ENCODE peak calls at places on chromosome 20, in ten cellular contexts. One of them, this sample, is unnamed.

GRCh38 chr20:57650756-57651483 is 30.7 kb upstream of the ZBP1 start:
- DNase-seq in small intestine: no peak
- DNase-seq in sciatic nerve: peak; percentile 46
- DNase-seq in fibroblast of villous mesenchyme: no peak
- DNase-seq in amniotic epithelial cell: no peak
- DNase-seq in NCI-H69: no peak
- DNase-seq in A673: no peak
- DNase-seq in left cardiac atrium: no peak
- DNase-seq in sigmoid colon: no peak
- DNase-seq in activated T-helper 9 cell treated with anti-CD3 and anti-CD28 coated beads, Interleukin-2, amount 50 U/mL, for 16 hours: no peak
- DNase-seq in this sample: no peak

GRCh38 chr20:57082546-57082945 is 183.9 kb downstream of the BMP7 start:
- DNase-seq in activated T-helper 9 cell treated with anti-CD3 and anti-CD28 coated beads, Interleukin-2, amount 50 U/mL, for 16 hours: no peak
- DNase-seq in fibroblast of villous mesenchyme: no peak
- DNase-seq in sciatic nerve: no peak
- DNase-seq in sigmoid colon: no peak
- DNase-seq in amniotic epithelial cell: no peak
- DNase-seq in left cardiac atrium: no peak
- DNase-seq in A673: no peak
- DNase-seq in small intestine: no peak
- DNase-seq in NCI-H69: no peak
- DNase-seq in this sample: no peak

GRCh38 chr20:60808003-60808402 is 444.1 kb upstream of the CDH4 start:
- DNase-seq in A673: no peak
- DNase-seq in small intestine: no peak
- DNase-seq in sciatic nerve: no peak
- DNase-seq in NCI-H69: no peak
- DNase-seq in fibroblast of villous mesenchyme: no peak
- DNase-seq in activated T-helper 9 cell treated with anti-CD3 and anti-CD28 coated beads, Interleukin-2, amount 50 U/mL, for 16 hours: no peak
- DNase-seq in left cardiac atrium: no peak
- DNase-seq in sigmoid colon: no peak
- DNase-seq in amniotic epithelial cell: no peak
- DNase-seq in this sample: no peak

GRCh38 chr20:3479025-3479424 is 8.2 kb downstream of the ATRN start:
- DNase-seq in fibroblast of villous mesenchyme: no peak
- DNase-seq in activated T-helper 9 cell treated with anti-CD3 and anti-CD28 coated beads, Interleukin-2, amount 50 U/mL, for 16 hours: no peak
- DNase-seq in sciatic nerve: no peak
- DNase-seq in amniotic epithelial cell: no peak
- DNase-seq in A673: no peak
- DNase-seq in NCI-H69: no peak
- DNase-seq in left cardiac atrium: no peak
- DNase-seq in sigmoid colon: no peak
- DNase-seq in small intestine: peak; percentile 56
- DNase-seq in this sample: no peak

GRCh38 chr20:47276856-47277541 is 79.5 kb downstream of the ZMYND8 start:
- DNase-seq in A673: no peak
- DNase-seq in amniotic epithelial cell: peak; percentile 80
- DNase-seq in left cardiac atrium: peak; percentile 68
- DNase-seq in NCI-H69: peak; percentile 3
- DNase-seq in activated T-helper 9 cell treated with anti-CD3 and anti-CD28 coated beads, Interleukin-2, amount 50 U/mL, for 16 hours: no peak
- DNase-seq in sigmoid colon: peak; percentile 76
- DNase-seq in small intestine: no peak
- DNase-seq in fibroblast of villous mesenchyme: peak; percentile 69
- DNase-seq in sciatic nerve: peak; percentile 68
- DNase-seq in this sample: peak; percentile 63

GRCh38 chr20:33209789-33210188 is 7.4 kb upstream of the BPIFA3 start:
- DNase-seq in NCI-H69: no peak
- DNase-seq in amniotic epithelial cell: peak; percentile 45
- DNase-seq in sigmoid colon: no peak
- DNase-seq in activated T-helper 9 cell treated with anti-CD3 and anti-CD28 coated beads, Interleukin-2, amount 50 U/mL, for 16 hours: peak; percentile 6
- DNase-seq in A673: peak; percentile 70
- DNase-seq in sciatic nerve: peak; percentile 84
- DNase-seq in left cardiac atrium: peak; percentile 71
- DNase-seq in small intestine: peak; percentile 55
- DNase-seq in fibroblast of villous mesenchyme: peak; percentile 63
- DNase-seq in this sample: peak; percentile 53

GRCh38 chr20:51811040-51811351 is 8.7 kb upstream of the SALL4 start:
- DNase-seq in left cardiac atrium: no peak
- DNase-seq in sciatic nerve: no peak
- DNase-seq in sigmoid colon: no peak
- DNase-seq in NCI-H69: peak; percentile 15
- DNase-seq in small intestine: no peak
- DNase-seq in amniotic epithelial cell: peak; percentile 89
- DNase-seq in activated T-helper 9 cell treated with anti-CD3 and anti-CD28 coated beads, Interleukin-2, amount 50 U/mL, for 16 hours: no peak
- DNase-seq in fibroblast of villous mesenchyme: peak; percentile 92
- DNase-seq in A673: no peak
- DNase-seq in this sample: peak; percentile 97

GRCh38 chr20:43364001-43364400 is 93.7 kb upstream of the SRSF6 start:
- DNase-seq in amniotic epithelial cell: no peak
- DNase-seq in sigmoid colon: no peak
- DNase-seq in NCI-H69: no peak
- DNase-seq in left cardiac atrium: no peak
- DNase-seq in A673: no peak
- DNase-seq in sciatic nerve: no peak
- DNase-seq in activated T-helper 9 cell treated with anti-CD3 and anti-CD28 coated beads, Interleukin-2, amount 50 U/mL, for 16 hours: no peak
- DNase-seq in fibroblast of villous mesenchyme: no peak
- DNase-seq in small intestine: no peak
- DNase-seq in this sample: no peak

GRCh38 chr20:61185841-61186601 is 66.0 kb upstream of the CDH4 start:
- DNase-seq in amniotic epithelial cell: peak; percentile 98
- DNase-seq in sigmoid colon: no peak
- DNase-seq in sciatic nerve: no peak
- DNase-seq in activated T-helper 9 cell treated with anti-CD3 and anti-CD28 coated beads, Interleukin-2, amount 50 U/mL, for 16 hours: no peak
- DNase-seq in NCI-H69: no peak
- DNase-seq in small intestine: no peak
- DNase-seq in A673: peak; percentile 71
- DNase-seq in fibroblast of villous mesenchyme: peak; percentile 95
- DNase-seq in left cardiac atrium: no peak
- DNase-seq in this sample: peak; percentile 95

GRCh38 chr20:61959301-61959700 is 106.4 kb downstream of the TAF4 start:
- DNase-seq in fibroblast of villous mesenchyme: no peak
- DNase-seq in NCI-H69: no peak
- DNase-seq in left cardiac atrium: no peak
- DNase-seq in sciatic nerve: no peak
- DNase-seq in activated T-helper 9 cell treated with anti-CD3 and anti-CD28 coated beads, Interleukin-2, amount 50 U/mL, for 16 hours: no peak
- DNase-seq in amniotic epithelial cell: peak; percentile 3
- DNase-seq in sigmoid colon: peak; percentile 29
- DNase-seq in A673: peak; percentile 45
- DNase-seq in small intestine: no peak
- DNase-seq in this sample: peak; percentile 15

GRCh38 chr20:16942702-16943101 is 194.5 kb downstream of the OTOR start:
- DNase-seq in NCI-H69: no peak
- DNase-seq in small intestine: no peak
- DNase-seq in amniotic epithelial cell: peak; percentile 57
- DNase-seq in left cardiac atrium: no peak
- DNase-seq in sciatic nerve: no peak
- DNase-seq in fibroblast of villous mesenchyme: peak; percentile 2
- DNase-seq in A673: peak; percentile 34
- DNase-seq in activated T-helper 9 cell treated with anti-CD3 and anti-CD28 coated beads, Interleukin-2, amount 50 U/mL, for 16 hours: no peak
- DNase-seq in sigmoid colon: no peak
- DNase-seq in this sample: peak; percentile 74

GRCh38 chr20:9068232-9068781 is 580 bp upstream of the PLCB4 start:
- DNase-seq in sciatic nerve: peak; percentile 69
- DNase-seq in activated T-helper 9 cell treated with anti-CD3 and anti-CD28 coated beads, Interleukin-2, amount 50 U/mL, for 16 hours: no peak
- DNase-seq in sigmoid colon: peak; percentile 70
- DNase-seq in amniotic epithelial cell: no peak
- DNase-seq in left cardiac atrium: peak; percentile 56
- DNase-seq in small intestine: no peak
- DNase-seq in fibroblast of villous mesenchyme: no peak
- DNase-seq in A673: peak; percentile 58
- DNase-seq in NCI-H69: peak; percentile 97
- DNase-seq in this sample: no peak

GRCh38 chr20:59726196-59726595 is 121.9 kb downstream of the PHACTR3 start:
- DNase-seq in amniotic epithelial cell: no peak
- DNase-seq in sciatic nerve: no peak
- DNase-seq in A673: no peak
- DNase-seq in NCI-H69: no peak
- DNase-seq in fibroblast of villous mesenchyme: no peak
- DNase-seq in activated T-helper 9 cell treated with anti-CD3 and anti-CD28 coated beads, Interleukin-2, amount 50 U/mL, for 16 hours: no peak
- DNase-seq in sigmoid colon: no peak
- DNase-seq in small intestine: no peak
- DNase-seq in left cardiac atrium: no peak
- DNase-seq in this sample: no peak

GRCh38 chr20:36173451-36173933 is 19.0 kb downstream of the EPB41L1 start:
- DNase-seq in activated T-helper 9 cell treated with anti-CD3 and anti-CD28 coated beads, Interleukin-2, amount 50 U/mL, for 16 hours: no peak
- DNase-seq in amniotic epithelial cell: no peak
- DNase-seq in NCI-H69: peak; percentile 84
- DNase-seq in sigmoid colon: no peak
- DNase-seq in sciatic nerve: no peak
- DNase-seq in fibroblast of villous mesenchyme: peak; percentile 22
- DNase-seq in left cardiac atrium: no peak
- DNase-seq in A673: peak; percentile 50
- DNase-seq in small intestine: no peak
- DNase-seq in this sample: no peak

GRCh38 chr20:45410887-45411286 is 2.8 kb downstream of the DBNDD2 start:
- DNase-seq in small intestine: peak; percentile 84
- DNase-seq in NCI-H69: no peak
- DNase-seq in left cardiac atrium: no peak
- DNase-seq in sigmoid colon: no peak
- DNase-seq in activated T-helper 9 cell treated with anti-CD3 and anti-CD28 coated beads, Interleukin-2, amount 50 U/mL, for 16 hours: no peak
- DNase-seq in amniotic epithelial cell: no peak
- DNase-seq in sciatic nerve: no peak
- DNase-seq in fibroblast of villous mesenchyme: no peak
- DNase-seq in A673: no peak
- DNase-seq in this sample: no peak